ENCODE peak calls at places on chromosomes 11 and 22, in seven cellular contexts. K is K562, O is SK-N-SH, G is H1, U is HCT116, N is HepG2, S is GM12878. X is an unnamed sample.
A peak's percentile ranks its signal among the peaks of the same experiment; 100 is the strongest.

GRCh38 chr11:130063398-130063797 is 6.3 kb upstream of the APLP2 start:
- DNase-seq in K (no peak), O (no peak), G (no peak), U (no peak), N (no peak), S (no peak), X (no peak)

GRCh38 chr11:43492701-43493100 is 134.0 kb downstream of the TTC17 start:
- DNase-seq in K (no peak), O (no peak), G (no peak), U (no peak), N (no peak), S (no peak), X (no peak)

GRCh38 chr11:129974237-129974636 is 28.4 kb downstream of the PRDM10 start:
- DNase-seq in K (no peak), O (no peak), G (no peak), U (no peak), N (no peak), S (no peak), X (no peak)

GRCh38 chr22:30878516-30879365 is 89.8 kb downstream of the MORC2 start:
- DNase-seq in K (peak; percentile 62), O (peak; percentile 79), G (no peak), U (no peak), N (peak; percentile 28), S (no peak), X (no peak)

GRCh38 chr22:49577168-49578060 is 250.3 kb downstream of the BRD1 start:
- DNase-seq in K (no peak), O (peak; percentile 13), G (no peak), U (no peak), N (no peak), S (no peak), X (no peak)

GRCh38 chr11:78857688-78858087 is 283.0 kb upstream of the NARS2 start:
- DNase-seq in K (no peak), O (peak; percentile 59), G (no peak), U (no peak), N (no peak), S (no peak), X (no peak)

GRCh38 chr22:32106930-32107329 is 52.2 kb downstream of the C22orf42 start:
- DNase-seq in K (no peak), O (no peak), G (no peak), U (no peak), N (no peak), S (no peak), X (peak; percentile 50)

GRCh38 chr11:100563541-100564280 is 123.4 kb upstream of the ARHGAP42 start:
- DNase-seq in K (no peak), O (no peak), G (no peak), U (no peak), N (no peak), S (no peak), X (no peak)

GRCh38 chr22:41562461-41562860 is 1.7 kb downstream of the CSDC2 start:
- DNase-seq in K (no peak), O (no peak), G (no peak), U (no peak), N (no peak), S (no peak), X (no peak)

GRCh38 chr22:31296258-31296657 is 4.0 kb upstream of the PIK3IP1 start:
- DNase-seq in K (no peak), O (no peak), G (no peak), U (no peak), N (no peak), S (no peak), X (no peak)

GRCh38 chr22:40221055-40221414 is 43.3 kb downstream of the TNRC6B start:
- DNase-seq in K (no peak), O (no peak), G (no peak), U (no peak), N (no peak), S (no peak), X (no peak)

GRCh38 chr11:114087028-114087427 is 27.5 kb downstream of the ZBTB16 start:
- DNase-seq in K (no peak), O (no peak), G (no peak), U (no peak), N (no peak), S (no peak), X (no peak)

GRCh38 chr22:47343611-47344010 is 581.2 kb downstream of the TBC1D22A start:
- DNase-seq in K (no peak), O (no peak), G (no peak), U (no peak), N (no peak), S (no peak), X (no peak)

GRCh38 chr11:94788396-94788795 is 20.2 kb downstream of the AMOTL1 start:
- DNase-seq in K (no peak), O (no peak), G (no peak), U (no peak), N (no peak), S (no peak), X (no peak)
- TF ChIP-seq JUND in K (no peak), O (no peak), G (no peak), U (no peak), N (no peak), S (no peak), X (no peak)

DNA sequence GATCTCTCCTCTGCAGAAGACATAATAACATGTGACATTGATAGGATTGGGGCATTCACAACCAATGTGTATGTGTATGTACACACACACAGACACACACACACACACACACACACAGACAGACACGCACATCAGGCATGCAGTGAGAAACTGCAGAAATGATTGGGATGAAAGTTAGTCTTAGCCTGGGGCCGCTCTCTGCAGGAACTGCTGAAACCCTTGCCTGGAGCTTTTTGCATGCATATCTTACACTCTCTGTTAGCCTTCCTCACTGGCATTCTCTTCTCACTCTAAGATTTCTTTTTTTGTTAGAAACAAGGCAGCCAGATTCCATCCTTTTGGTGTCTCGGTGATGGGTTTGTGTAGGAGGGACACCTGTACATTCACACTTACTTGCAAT is 337.9 kb downstream of the NELL1 start:
- DNase-seq in K (no peak), O (no peak), G (no peak), U (no peak), N (no peak), S (no peak), X (no peak)
- TF ChIP-seq JUND in K (no peak), O (no peak), G (no peak), U (no peak), N (no peak), S (no peak), X (no peak)

DNA sequence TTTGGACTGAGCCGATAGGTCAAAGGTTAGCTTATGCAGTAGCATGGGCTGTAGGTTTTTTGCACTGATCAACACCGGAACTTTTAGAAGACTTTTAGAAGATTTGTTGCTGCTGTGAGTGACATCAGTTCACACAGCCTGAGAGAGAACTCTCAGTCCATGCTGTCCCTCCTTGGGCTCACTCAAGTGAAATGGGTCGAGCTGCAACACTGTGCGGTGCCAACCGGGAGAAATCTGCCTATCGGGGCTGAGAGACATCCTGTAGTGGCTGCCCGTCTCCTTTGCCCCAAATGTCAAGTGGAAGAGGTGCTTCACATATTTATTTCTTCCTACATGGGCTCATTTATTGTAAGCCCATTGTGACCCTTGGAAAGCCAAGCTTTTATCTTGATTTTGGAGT is 170.2 kb downstream of the LDLRAD3 start:
- DNase-seq in K (no peak), O (no peak), G (no peak), U (no peak), N (no peak), S (no peak), X (no peak)
- TF ChIP-seq JUND in K (no peak), O (no peak), G (no peak), U (no peak), N (no peak), S (no peak), X (no peak)

GRCh38 chr11:109894242-109894641 is 198.9 kb upstream of the ZC3H12C start:
- DNase-seq in K (no peak), O (no peak), G (no peak), U (no peak), N (no peak), S (no peak), X (no peak)
- TF ChIP-seq JUND in K (no peak), O (no peak), G (no peak), U (no peak), N (no peak), S (no peak), X (no peak)

DNA sequence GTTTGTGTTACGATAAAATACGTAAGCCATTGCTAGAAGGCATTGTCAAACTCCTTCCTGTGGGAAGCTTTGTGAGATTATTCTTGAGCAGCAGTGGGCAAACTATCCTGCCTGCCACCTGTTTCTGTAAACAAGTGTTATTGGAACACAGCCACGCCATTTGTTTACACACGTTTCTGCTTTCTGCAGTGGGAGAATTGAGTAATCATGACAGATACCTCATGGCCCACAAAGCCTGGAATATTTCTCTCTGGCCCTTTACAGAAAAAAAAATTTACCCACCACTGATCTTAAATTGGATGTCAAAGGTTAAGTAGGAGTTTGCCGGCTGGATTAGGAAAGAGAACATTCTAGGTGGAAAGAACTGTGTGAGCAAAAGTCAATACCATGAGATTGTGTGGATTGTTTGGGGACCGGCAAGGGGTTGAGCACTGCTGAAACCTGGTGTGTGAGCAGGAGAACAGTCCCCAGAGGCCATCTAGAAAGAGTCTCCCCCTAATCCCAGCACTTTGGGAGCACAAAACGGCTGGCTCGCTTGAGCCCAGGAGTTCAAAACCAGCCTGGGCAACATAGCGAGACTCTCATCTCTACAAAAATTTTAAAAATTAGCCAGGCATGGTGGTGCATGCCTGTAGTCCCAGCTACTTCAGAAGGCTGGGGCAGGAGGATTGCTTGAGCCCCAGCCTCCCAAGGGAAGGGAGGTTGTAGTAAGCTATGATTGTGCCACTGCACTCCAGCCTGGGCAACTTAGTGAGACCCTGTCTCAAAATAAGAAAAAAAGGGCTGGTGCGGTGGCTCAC is 6.0 kb upstream of the PLA2G6 start:
- DNase-seq in K (no peak), O (no peak), G (no peak), U (no peak), N (peak; percentile 56), S (no peak), X (peak; percentile 85)
- TF ChIP-seq JUND in K (no peak), O (no peak), G (no peak), U (no peak), N (no peak), S (no peak), X (no peak)

GRCh38 chr11:119982517-119983239 is 155.2 kb downstream of the TRIM29 start:
- DNase-seq in K (no peak), O (no peak), G (no peak), U (no peak), N (no peak), S (no peak), X (no peak)
- TF ChIP-seq JUND in K (no peak), O (no peak), G (no peak), U (no peak), N (no peak), S (no peak), X (no peak)

X was measured in T47D.